ENCODE peak calls at places on chromosomes 1 and 21, in four cellular contexts. L is HFF-Myc, C is heart right ventricle, Z is epithelial cell of esophagus. O is an unnamed sample.

GRCh38 chr1:27517907-27518718 is 28.1 kb upstream of the WASF2 start:
- DNase-seq in L (no peak), C (no peak), Z (peak), O (no peak)

GRCh38 chr1:29236993-29237905 is 927 bp downstream of the PTPRU start:
- DNase-seq in L (no peak), C (peak), Z (peak), O (peak)

GRCh38 chr1:115056395-115056798 is 26.8 kb downstream of the TSHB start:
- DNase-seq in L (no peak), C (no peak), Z (no peak), O (peak)

GRCh38 chr1:63634471-63634870 is 41.3 kb downstream of the PGM1 start:
- DNase-seq in L (no peak), C (no peak), Z (no peak), O (peak)

GRCh38 chr21:44090332-44090731 is 16.9 kb upstream of the PWP2 start:
- DNase-seq in L (no peak), C (no peak), Z (no peak), O (no peak)

GRCh38 chr1:226945106-226945857 is 5.2 kb downstream of the COQ8A start:
- DNase-seq in L (no peak), C (no peak), Z (no peak), O (no peak)

GRCh38 chr1:32394890-32395415 is 712 bp upstream of the BSDC1 start:
- DNase-seq in L (no peak), C (no peak), Z (peak), O (peak)

GRCh38 chr1:22131875-22132486 is 10.9 kb downstream of the WNT4 start:
- DNase-seq in L (no peak), C (no peak), Z (peak), O (no peak)

GRCh38 chr1:153431002-153431401 is 14.7 kb downstream of the S100A7A start:
- DNase-seq in L (no peak), C (no peak), Z (no peak), O (no peak)

GRCh38 chr1:112998592-112999235 is 42.7 kb upstream of the SLC16A1 start:
- DNase-seq in L (no peak), C (peak), Z (peak), O (peak)

GRCh38 chr1:26289158-26290059 is 9.5 kb downstream of the SH3BGRL3 start:
- DNase-seq in L (no peak), C (no peak), Z (no peak), O (no peak)

GRCh38 chr1:203342192-203342940 is 8.6 kb downstream of the FMOD start:
- DNase-seq in L (no peak), C (no peak), Z (peak), O (peak)

GRCh38 chr1:235266325-235266724 is 61.7 kb downstream of the ARID4B start:
- DNase-seq in L (no peak), C (no peak), Z (no peak), O (peak)

GRCh38 chr1:43546388-43547100 is 15.9 kb downstream of the PTPRF start:
- DNase-seq in L (no peak), C (no peak), Z (no peak), O (no peak)

GRCh38 chr1:53909946-53910345 is 16.0 kb downstream of the DIO1 start:
- DNase-seq in L (no peak), C (no peak), Z (peak), O (peak)

GRCh38 chr1:21335750-21336168 is 45.5 kb upstream of the ECE1 start:
- DNase-seq in L (no peak), C (no peak), Z (peak), O (no peak)

GRCh38 chr1:62389531-62389930 is 47.3 kb upstream of the USP1 start:
- DNase-seq in L (no peak), C (no peak), Z (peak), O (no peak)

GRCh38 chr1:903305-903704 is 20.4 kb upstream of the SAMD11 start:
- DNase-seq in L (no peak), C (no peak), Z (no peak), O (no peak)

GRCh38 chr1:119686661-119687060 is 25.1 kb upstream of the PHGDH start:
- DNase-seq in L (no peak), C (no peak), Z (peak), O (no peak)

GRCh38 chr21:45138199-45139002 is 64.0 kb downstream of the ADARB1 start:
- DNase-seq in L (peak), C (peak), Z (peak), O (peak)

GRCh38 chr1:90176530-90176929 is 181.6 kb downstream of the ZNF326 start:
- DNase-seq in L (no peak), C (no peak), Z (no peak), O (peak)

GRCh38 chr1:184464757-184465156 is 77.9 kb downstream of the C1orf21 start:
- DNase-seq in L (no peak), C (no peak), Z (no peak), O (no peak)

GRCh38 chr1:6873298-6874015 is 88.2 kb downstream of the CAMTA1 start:
- DNase-seq in L (no peak), C (no peak), Z (no peak), O (peak)
- H3K4me3 ChIP-seq in L (no peak), C (no peak), Z (no peak), O (no peak)

GRCh38 chr21:27646691-27647090 is 679.8 kb upstream of the ADAMTS5 start:
- DNase-seq in L (no peak), C (no peak), Z (peak), O (no peak)
- TF ChIP-seq CTCF in L (no peak), C (no peak), Z (no peak), O (no peak)

GRCh38 chr1:231211005-231211857 is 29.8 kb upstream of the GNPAT start:
- DNase-seq in L (peak), C (peak), Z (peak), O (peak)
- H3K4me3 ChIP-seq in L (peak), C (peak), Z (peak), O (peak)

GRCh38 chr1:207619833-207620572 is 24.9 kb upstream of the CR1L start:
- DNase-seq in L (peak), C (no peak), Z (peak), O (peak)

GRCh38 chr1:207620573-207620893 is 24.4 kb upstream of the CR1L start:
- DNase-seq in L (no peak), C (no peak), Z (no peak), O (no peak)
- TF ChIP-seq CTCF in L (no peak), C (peak), Z (no peak), O (no peak)

DNA sequence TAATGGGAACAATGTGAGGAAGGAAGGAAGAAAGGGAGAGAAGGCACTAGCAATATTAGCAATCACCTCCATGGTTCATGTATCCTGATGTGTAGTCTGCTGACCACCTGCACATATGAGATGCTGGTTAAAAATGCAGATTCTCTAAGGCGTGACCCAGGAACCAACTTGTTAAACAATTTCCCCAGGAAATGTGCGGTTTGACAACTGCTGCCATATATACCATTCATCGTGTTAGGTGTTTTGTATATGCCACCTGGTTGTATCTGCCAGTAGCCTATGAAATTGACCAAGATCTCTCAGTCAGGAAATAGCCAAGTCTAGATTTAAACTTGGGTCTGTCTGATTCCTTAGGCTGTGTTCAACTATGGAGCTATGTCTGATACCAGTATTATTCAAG is 4.1 kb downstream of the SEMA4A start:
- DNase-seq in L (no peak), C (no peak), Z (no peak), O (no peak)
- H3K4me3 ChIP-seq in L (no peak), C (no peak), Z (no peak), O (no peak)

GRCh38 chr21:30838536-30838935 is 9.0 kb upstream of the KRTAP7-1 start:
- DNase-seq in L (no peak), C (no peak), Z (no peak), O (no peak)

GRCh38 chr21:30842990-30843389 is 13.4 kb upstream of the KRTAP7-1 start:
- DNase-seq in L (no peak), C (no peak), Z (no peak), O (no peak)

GRCh38 chr21:30839304-30839703 is 9.7 kb upstream of the KRTAP7-1 start:
- DNase-seq in L (peak), C (no peak), Z (peak), O (peak)
- TF ChIP-seq CTCF in L (peak), C (peak), Z (peak), O (peak)

GRCh38 chr1:156928043-156928602 is 7.7 kb downstream of the LRRC71 start:
- DNase-seq in L (no peak), C (no peak), Z (no peak), O (no peak)
- H3K4me3 ChIP-seq in L (no peak), C (peak), Z (no peak), O (no peak)

GRCh38 chr1:51922040-51922439 is 43.5 kb upstream of the NRDC start:
- DNase-seq in L (no peak), C (no peak), Z (no peak), O (no peak)

GRCh38 chr1:51926171-51926812 is 47.8 kb upstream of the NRDC start:
- DNase-seq in L (no peak), C (no peak), Z (peak), O (peak)

GRCh38 chr1:51927029-51927428 is 48.5 kb upstream of the NRDC start:
- DNase-seq in L (no peak), C (no peak), Z (no peak), O (no peak)

GRCh38 chr1:51920130-51920529 is 41.6 kb upstream of the NRDC start:
- DNase-seq in L (no peak), C (no peak), Z (peak), O (no peak)

DNA sequence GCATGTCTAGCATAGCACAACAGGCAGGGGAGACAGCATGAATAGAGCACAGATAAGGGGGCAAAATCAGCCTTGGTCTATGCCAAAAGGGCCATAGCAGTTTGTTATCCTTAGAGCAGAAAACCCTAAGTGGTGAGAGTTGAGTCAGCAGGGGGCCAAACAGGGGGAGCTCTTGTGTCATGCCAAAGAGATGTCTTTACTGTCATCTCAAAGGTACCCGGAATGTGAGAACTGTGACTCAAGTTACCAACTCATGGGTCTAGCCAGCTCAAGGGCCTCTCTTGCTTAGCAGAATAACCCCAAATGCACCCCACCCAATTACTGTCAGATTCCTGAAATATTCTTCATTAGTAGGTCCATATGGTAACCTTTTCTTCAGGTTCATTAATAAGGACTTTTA is 45.9 kb upstream of the NRDC start:
- DNase-seq in L (no peak), C (no peak), Z (peak), O (peak)
- TF ChIP-seq CTCF in L (no peak), C (no peak), Z (no peak), O (no peak)

O was measured in choroid plexus epithelial cell.